ENCODE peak calls at places on chromosome 3, in four cellular contexts. D, U, H and P are unnamed samples.

GRCh38 chr3:194879991-194880939 is 194.6 kb downstream of the FAM43A start:
- DNase-seq in U (no peak), D (peak; percentile 47), H (peak; percentile 57), P (no peak)

GRCh38 chr3:100216713-100217112 is 44.1 kb upstream of the TBC1D23 start:
- DNase-seq in H (peak; percentile 87), U (no peak), D (peak; percentile 68), P (no peak)

GRCh38 chr3:156750191-156750873 is 75.8 kb upstream of the LEKR1 start:
- DNase-seq in U (no peak), H (peak; percentile 69), D (peak; percentile 65), P (no peak)

GRCh38 chr3:67362686-67363085 is 291.7 kb downstream of the SUCLG2 start:
- DNase-seq in H (peak; percentile 22), D (peak; percentile 21), U (no peak), P (no peak)

GRCh38 chr3:119330858-119331257 is 36.7 kb downstream of the ARHGAP31 start:
- DNase-seq in D (no peak), H (no peak), U (no peak), P (no peak)

GRCh38 chr3:58161435-58162398 is 49.1 kb downstream of the DNASE1L3 start:
- DNase-seq in D (peak; percentile 98), H (peak; percentile 95), U (peak; percentile 84), P (no peak)

GRCh38 chr3:164375995-164376394 is 702.3 kb downstream of the SI start:
- DNase-seq in U (no peak), H (no peak), D (no peak), P (no peak)

GRCh38 chr3:52851348-52851747 is 16.5 kb upstream of the MUSTN1 start:
- DNase-seq in D (peak; percentile 49), U (no peak), H (no peak), P (no peak)

GRCh38 chr3:49754536-49754935 is 30.8 kb upstream of the GMPPB start:
- DNase-seq in D (no peak), U (no peak), H (no peak), P (no peak)

GRCh38 chr3:123586131-123586530 is 1.3 kb upstream of the HACD2 start:
- DNase-seq in D (no peak), H (peak; percentile 54), U (no peak), P (no peak)

GRCh38 chr3:137105277-137105977 is 147.6 kb downstream of the IL20RB start:
- DNase-seq in H (peak; percentile 34), D (peak; percentile 62), U (no peak), P (no peak)

GRCh38 chr3:112427123-112427522 is 72.1 kb downstream of the BTLA start:
- DNase-seq in D (no peak), H (no peak), U (no peak), P (no peak)

GRCh38 chr3:57983734-57984518 is 24.3 kb upstream of the FLNB start:
- DNase-seq in D (peak; percentile 95), H (peak; percentile 86), U (peak; percentile 32), P (peak; percentile 14)

GRCh38 chr3:163056874-163057497 is 1560.4 kb downstream of the OTOL1 start:
- DNase-seq in U (no peak), H (no peak), D (peak; percentile 19), P (no peak)

GRCh38 chr3:25021816-25022215 is 406.2 kb upstream of the RARB start:
- DNase-seq in D (peak; percentile 16), U (no peak), H (peak; percentile 42), P (no peak)

GRCh38 chr3:124919756-124920155 is 14.8 kb downstream of the MUC13 start:
- DNase-seq in U (no peak), D (no peak), H (peak; percentile 19), P (no peak)

GRCh38 chr3:54366007-54366406 is 243.7 kb downstream of the CACNA2D3 start:
- DNase-seq in U (no peak), D (no peak), H (no peak), P (no peak)

GRCh38 chr3:194089357-194090177 is 46.4 kb upstream of the HES1 start:
- DNase-seq in D (peak; percentile 97), H (peak; percentile 100), U (peak; percentile 26), P (no peak)

GRCh38 chr3:36769926-36770325 is 5.6 kb upstream of the DCLK3 start:
- DNase-seq in D (no peak), H (no peak), U (no peak), P (no peak)

GRCh38 chr3:129473766-129474152 is 33.7 kb downstream of the IFT122 start:
- DNase-seq in D (peak; percentile 25), H (no peak), U (no peak), P (no peak)

GRCh38 chr3:8970971-8971589 is 7.8 kb upstream of the RAD18 start:
- DNase-seq in U (no peak), D (peak; percentile 63), H (no peak), P (peak; percentile 70)

GRCh38 chr3:40855871-40856270 is 331.1 kb downstream of the ZNF621 start:
- DNase-seq in U (no peak), D (no peak), H (no peak), P (no peak)

GRCh38 chr3:157830865-157831264 is 275.4 kb downstream of the SHOX2 start:
- DNase-seq in U (no peak), H (no peak), D (no peak), P (no peak)

GRCh38 chr3:194255252-194256039 is 95.7 kb downstream of the CPN2 start:
- DNase-seq in D (no peak), U (no peak), H (no peak), P (peak; percentile 30)

GRCh38 chr3:170811515-170811914 is 58.5 kb downstream of the RPL22L1 start:
- DNase-seq in D (peak; percentile 60), U (no peak), H (peak; percentile 58), P (no peak)

GRCh38 chr3:42688016-42688415 is 2.7 kb downstream of the KLHL40 start:
- DNase-seq in D (no peak), U (no peak), H (no peak), P (no peak)

GRCh38 chr3:194136519-194137313 is 768 bp downstream of the HES1 start:
- DNase-seq in D (peak; percentile 81), H (peak; percentile 77), U (peak; percentile 5), P (peak; percentile 33)

GRCh38 chr3:54951405-54951804 is 23.5 kb upstream of the LRTM1 start:
- DNase-seq in U (peak; percentile 7), D (peak; percentile 93), H (peak; percentile 88), P (no peak)

GRCh38 chr3:37129871-37130270 is 44.5 kb downstream of the LRRFIP2 start:
- DNase-seq in D (peak; percentile 71), U (no peak), H (no peak), P (no peak)

GRCh38 chr3:56881035-56881575 is 79.4 kb upstream of the ARHGEF3 start:
- DNase-seq in U (no peak), H (no peak), D (peak; percentile 3), P (no peak)

GRCh38 chr3:111881480-111881879 is 22.4 kb downstream of the PHLDB2 start:
- DNase-seq in H (no peak), U (no peak), D (no peak), P (no peak)

GRCh38 chr3:42651248-42652091 is 2.0 kb upstream of the ZBTB47 start:
- DNase-seq in D (peak; percentile 56), U (no peak), H (peak; percentile 65), P (no peak)

GRCh38 chr3:175274056-175274455 is 414.9 kb downstream of the NAALADL2 start:
- DNase-seq in H (no peak), U (no peak), D (no peak), P (no peak)

GRCh38 chr3:157785071-157785826 is 282.0 kb upstream of the VEPH1 start:
- DNase-seq in H (peak; percentile 95), D (peak; percentile 94), U (no peak), P (no peak)

GRCh38 chr3:133386876-133387275 is 13.0 kb upstream of the BFSP2 start:
- DNase-seq in D (no peak), U (no peak), H (no peak), P (no peak)

GRCh38 chr3:177772908-177773557 is 575.8 kb upstream of the TBL1XR1 start:
- DNase-seq in D (no peak), H (no peak), U (no peak), P (no peak)

GRCh38 chr3:177776656-177777055 is 579.4 kb upstream of the TBL1XR1 start:
- DNase-seq in H (peak; percentile 98), U (no peak), D (peak; percentile 80), P (no peak)

GRCh38 chr3:177770821-177771220 is 573.5 kb upstream of the TBL1XR1 start:
- DNase-seq in H (peak; percentile 82), D (peak; percentile 41), U (no peak), P (no peak)

GRCh38 chr3:177777699-177778098 is 580.4 kb upstream of the TBL1XR1 start:
- DNase-seq in H (no peak), U (no peak), D (peak; percentile 56), P (no peak)

DNA sequence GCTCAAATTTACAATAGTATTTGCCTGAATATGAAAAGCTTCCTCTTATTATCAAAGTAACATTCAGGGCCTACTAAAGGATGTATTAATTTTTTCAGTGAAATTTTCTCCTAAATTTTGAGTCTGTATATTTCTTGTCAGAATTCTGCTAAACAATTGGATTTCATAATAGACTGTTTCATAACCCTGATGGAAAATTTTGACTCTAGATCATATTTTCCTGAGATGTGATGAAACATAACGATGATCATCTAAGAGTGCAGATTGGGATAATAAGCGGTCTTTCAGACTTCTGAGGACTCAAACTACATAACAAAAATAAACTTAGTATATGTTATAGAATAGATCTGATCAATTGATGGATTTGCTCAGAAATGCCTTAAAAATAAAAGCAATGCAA is 574.5 kb upstream of the TBL1XR1 start:
- DNase-seq in U (no peak), H (no peak), D (no peak), P (no peak)
- H3K9me3 ChIP-seq in U (no peaks in the 10 kb centered on the region), H (no peaks in the 10 kb centered on the region), D (peaks cover 8% of the 10 kb centered on the region), P (no peaks in the 10 kb centered on the region)

DNA sequence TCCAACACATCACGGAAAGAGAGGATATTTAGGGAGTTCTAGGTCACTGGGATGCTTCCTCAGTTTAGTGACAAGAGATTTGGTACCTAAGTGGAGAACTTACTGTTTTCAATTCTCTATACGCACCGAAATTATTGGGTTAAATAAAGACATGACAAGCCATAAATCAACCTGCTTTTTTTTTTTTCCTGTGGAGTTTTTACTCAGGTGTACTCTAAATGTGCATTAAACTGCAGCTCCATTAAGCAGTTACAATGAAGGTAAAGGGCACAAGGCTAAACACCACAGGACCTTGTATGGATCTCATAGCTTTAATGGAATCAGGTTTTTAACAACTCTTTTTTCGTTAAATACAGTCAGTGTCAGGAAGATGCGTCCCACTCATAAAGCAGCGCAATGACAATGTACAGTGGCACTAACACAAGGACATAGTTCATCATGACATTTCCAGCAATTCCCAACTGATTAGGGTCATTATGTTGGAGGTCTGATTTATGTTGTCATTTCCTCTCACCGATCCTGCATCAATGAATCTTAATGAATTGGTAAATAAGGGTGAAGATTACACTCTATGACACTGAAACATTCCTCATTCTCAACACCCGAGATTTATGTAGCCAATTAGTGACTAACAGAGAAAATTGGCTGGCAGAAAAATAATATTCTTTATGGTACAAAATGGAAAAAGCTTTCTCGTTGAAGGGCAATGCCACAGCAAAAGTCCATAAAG is 355.2 kb downstream of the FOXP1 start:
- DNase-seq in H (no peak), D (no peak), U (no peak), P (no peak)
- H3K27ac ChIP-seq in H (no peak overlapping the region), D (no peak overlapping the region), U (peak overlapping the region; percentile 89), P (no peak overlapping the region)

GRCh38 chr3:149466192-149466591 is 8.3 kb upstream of the TM4SF4 start:
- DNase-seq in H (peak; percentile 94), U (no peak), D (peak; percentile 90), P (no peak)
- H3K9me3 ChIP-seq in H (no peaks in the 10 kb centered on the region), U (no peaks in the 10 kb centered on the region), D (no peaks in the 10 kb centered on the region), P (no peaks in the 10 kb centered on the region)

GRCh38 chr3:46856576-46857471 is 6.4 kb downstream of the MYL3 start:
- DNase-seq in H (no peak), D (no peak), U (no peak), P (no peak)
- H3K27ac ChIP-seq in H (no peak overlapping the region), D (no peak overlapping the region), U (no peak overlapping the region), P (no peak overlapping the region)